ENCODE peak calls at places on chromosome 18, in six cellular contexts. J is K562, N is HEK293T, Z is A549, A is IMR-90, U is GM12878. Q is an unnamed sample.

GRCh38 chr18:57441395-57441794 is 6.2 kb downstream of the ONECUT2 start:
- DNase-seq in J (no peak), N (no peak), A (peak; percentile 33), U (no peak), Z (no peak), Q (no peak)

GRCh38 chr18:21669736-21670135 is 34.8 kb downstream of the ABHD3 start:
- DNase-seq in Z (peak; percentile 40), A (no peak), U (no peak), J (no peak), N (no peak), Q (no peak)

GRCh38 chr18:78805840-78806239 is 173.8 kb upstream of the SALL3 start:
- DNase-seq in J (no peak), N (no peak), A (no peak), Z (no peak), U (no peak), Q (no peak)

GRCh38 chr18:9734189-9734588 is 26.1 kb downstream of the RAB31 start:
- DNase-seq in Z (peak; percentile 33), J (no peak), U (no peak), A (no peak), N (no peak), Q (peak; percentile 70)

GRCh38 chr18:10523544-10523943 is 2.3 kb upstream of the NAPG start:
- DNase-seq in A (no peak), J (no peak), U (no peak), Z (no peak), N (no peak), Q (no peak)

GRCh38 chr18:5543854-5544389 is at the start of gene EPB41L3:
- DNase-seq in Z (no peak), N (peak; percentile 21), J (no peak), A (peak; percentile 20), U (no peak), Q (no peak)

GRCh38 chr18:3675446-3675845 is 225.5 kb downstream of the TGIF1 start:
- DNase-seq in A (peak; percentile 43), U (no peak), Z (peak; percentile 77), N (no peak), J (no peak), Q (peak; percentile 50)

GRCh38 chr18:79816092-79816491 is 18.4 kb downstream of the KCNG2 start:
- DNase-seq in J (no peak), A (no peak), N (no peak), Z (no peak), U (no peak), Q (no peak)

GRCh38 chr18:8948471-8949149 is 153.9 kb upstream of the NDUFV2 start:
- DNase-seq in Z (peak; percentile 53), N (no peak), A (peak; percentile 93), U (no peak), J (no peak), Q (no peak)

GRCh38 chr18:76306685-76307292 is 188.3 kb downstream of the ZNF516 start:
- DNase-seq in N (no peak), Z (no peak), U (peak; percentile 37), J (no peak), A (no peak), Q (no peak)

GRCh38 chr18:68402784-68403183 is 312.1 kb downstream of the TMX3 start:
- DNase-seq in N (no peak), U (no peak), J (no peak), Z (no peak), A (no peak), Q (no peak)

GRCh38 chr18:36066001-36066400 is 1.4 kb downstream of the RPRD1A start:
- DNase-seq in A (peak; percentile 67), J (no peak), U (no peak), N (no peak), Z (no peak), Q (no peak)

GRCh38 chr18:34928068-34928753 is 113.0 kb upstream of the MAPRE2 start:
- DNase-seq in A (no peak), N (no peak), U (no peak), J (no peak), Z (peak; percentile 55), Q (peak; percentile 94)

GRCh38 chr18:68662779-68663178 is 52.1 kb downstream of the TMX3 start:
- DNase-seq in N (peak; percentile 6), U (no peak), A (peak; percentile 66), Z (peak; percentile 3), J (no peak), Q (no peak)

GRCh38 chr18:25595274-25595673 is 243.3 kb upstream of the ZNF521 start:
- DNase-seq in N (no peak), Z (no peak), U (no peak), J (no peak), A (no peak), Q (no peak)

GRCh38 chr18:63331105-63331504 is 11.5 kb upstream of the BCL2 start:
- DNase-seq in N (no peak), U (no peak), Z (no peak), J (no peak), A (no peak), Q (no peak)

GRCh38 chr18:63339920-63340484 is 20.4 kb upstream of the BCL2 start:
- DNase-seq in J (no peak), Z (peak; percentile 30), N (no peak), A (peak; percentile 41), U (no peak), Q (peak; percentile 22)

GRCh38 chr18:63342206-63342605 is 22.6 kb upstream of the BCL2 start:
- DNase-seq in J (peak; percentile 36), A (peak; percentile 28), N (peak; percentile 66), Z (peak; percentile 36), U (no peak), Q (no peak)

GRCh38 chr18:63336366-63337099 is 17.0 kb upstream of the BCL2 start:
- DNase-seq in J (no peak), N (no peak), Z (peak; percentile 11), U (no peak), A (peak; percentile 96), Q (peak; percentile 79)
- TF ChIP-seq BHLHE40 in J (no peak), N (no peak), Z (no peak), U (no peak), A (peak; percentile 96), Q (peak; percentile 16)

DNA sequence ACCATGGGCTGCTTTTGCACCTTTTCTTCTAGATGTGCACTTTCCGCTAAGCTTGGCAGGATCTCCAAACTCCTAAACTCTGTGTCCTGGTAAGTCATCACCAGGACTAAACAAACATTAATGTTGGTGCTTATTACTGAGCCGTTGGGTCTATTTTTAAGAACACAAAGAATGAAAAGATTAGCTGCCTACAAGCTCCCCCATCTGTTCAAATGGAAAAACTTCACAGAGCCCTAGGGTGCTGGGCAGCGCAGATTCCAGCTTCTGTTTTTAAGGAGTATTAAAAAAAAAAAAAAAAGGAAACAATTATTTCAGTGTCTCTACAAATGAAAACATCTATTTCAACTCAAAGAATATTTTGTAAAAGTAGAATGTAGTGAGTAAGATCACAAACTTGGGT is 97.8 kb upstream of the AQP4 start:
- DNase-seq in Z (peak; percentile 21), A (no peak), N (no peak), J (no peak), U (no peak), Q (no peak)
- TF ChIP-seq BHLHE40 in Z (no peak), A (no peak), N (no peak), J (no peak), U (no peak), Q (no peak)

GRCh38 chr18:46536215-46536874 is 120.7 kb downstream of the LOXHD1 start:
- DNase-seq in Z (peak; percentile 46), U (no peak), A (no peak), J (peak; percentile 10), N (no peak), Q (no peak)
- TF ChIP-seq BHLHE40 in Z (no peak), U (no peak), A (no peak), J (no peak), N (no peak), Q (no peak)

GRCh38 chr18:74233933-74234325 is 57.8 kb downstream of the CYB5A start:
- DNase-seq in A (no peak), N (no peak), U (no peak), J (no peak), Z (no peak), Q (no peak)
- TF ChIP-seq BHLHE40 in A (no peak), N (no peak), U (no peak), J (no peak), Z (no peak), Q (no peak)

GRCh38 chr18:55856191-55856590 is 268.2 kb upstream of the TCF4 start:
- DNase-seq in U (no peak), A (peak; percentile 90), J (no peak), N (no peak), Z (peak; percentile 78), Q (no peak)
- TF ChIP-seq BHLHE40 in U (no peak), A (no peak), J (no peak), N (no peak), Z (no peak), Q (no peak)

Q was measured in HepG2.